ENCODE peak calls at places on chromosome 16, in seven cellular contexts. G is lower leg skin; V is NCI-H1092; H is G401; J is effector CD4-positive, alpha-beta T cell; E is breast epithelium; X is activated CD8-positive, alpha-beta memory T cell treated with anti-CD3 and anti-CD28 coated beads for 24 hours. S is an unnamed sample.

GRCh38 chr16:27374794-27375499 is 27.0 kb upstream of the IL21R start:
- DNase-seq in G (peak; percentile 40), V (peak; percentile 44), H (peak; percentile 53), J (no peak), E (peak; percentile 35), X (peak; percentile 75), S (peak; percentile 80)

GRCh38 chr16:68000450-68000849 is 1.2 kb upstream of the DPEP2 start:
- DNase-seq in G (no peak), V (no peak), H (no peak), J (no peak), E (no peak), X (no peak), S (no peak)

GRCh38 chr16:89292443-89293078 is 75.1 kb downstream of the ZNF778 start:
- DNase-seq in G (no peak), V (no peak), H (no peak), J (no peak), E (no peak), X (no peak), S (no peak)

GRCh38 chr16:59192551-59193199 is 458.6 kb upstream of the GOT2 start:
- DNase-seq in G (no peak), V (no peak), H (no peak), J (no peak), E (no peak), X (no peak), S (peak; percentile 60)

GRCh38 chr16:995087-995486 is 13.5 kb downstream of the SOX8 start:
- DNase-seq in G (no peak), V (no peak), H (no peak), J (no peak), E (no peak), X (no peak), S (no peak)

GRCh38 chr16:2988590-2989099 is 8.4 kb upstream of the PKMYT1 start:
- DNase-seq in G (no peak), V (no peak), H (no peak), J (no peak), E (no peak), X (no peak), S (no peak)

GRCh38 chr16:78277374-78277773 is 177.9 kb downstream of the WWOX start:
- DNase-seq in G (no peak), V (no peak), H (peak; percentile 98), J (no peak), E (no peak), X (no peak), S (no peak)

GRCh38 chr16:2827831-2828520 is 2.1 kb upstream of the ZG16B start:
- DNase-seq in G (no peak), V (no peak), H (no peak), J (no peak), E (no peak), X (no peak), S (no peak)

GRCh38 chr16:49704586-49705155 is 151.2 kb downstream of the ZNF423 start:
- DNase-seq in G (no peak), V (no peak), H (no peak), J (no peak), E (no peak), X (no peak), S (no peak)

S was measured in testis.